ENCODE peak calls at places on chromosomes 4 and X, in five cellular contexts. X, V, J, P and C are unnamed samples.

GRCh38 chrX:38260231-38260630 is 39.6 kb upstream of the SRPX start:
- DNase-seq in P (no peak), V (peak), X (no peak), J (no peak), C (no peak)

GRCh38 chrX:119121341-119121740 is 6.3 kb downstream of the KIAA1210 start:
- DNase-seq in X (no peak), J (no peak), V (no peak), P (no peak), C (no peak)

GRCh38 chrX:97199501-97199900 is 315.8 kb downstream of the RPA4 start:
- DNase-seq in P (no peak), V (no peak), X (no peak), J (no peak), C (no peak)

GRCh38 chr4:13963601-13964000 is 336.1 kb upstream of the BOD1L1 start:
- DNase-seq in X (no peak), V (no peak), P (no peak), J (no peak), C (no peak)

GRCh38 chrX:155768036-155768769 is 112.9 kb upstream of the VAMP7 start:
- DNase-seq in J (no peak), X (no peak), P (no peak), V (no peak), C (peak)

GRCh38 chr4:85475631-85476233 is 782 bp downstream of the ARHGAP24 start:
- DNase-seq in X (no peak), V (no peak), J (peak), P (no peak), C (no peak)

GRCh38 chr4:47831026-47831689 is 6.7 kb downstream of the CORIN start:
- DNase-seq in P (no peak), V (no peak), X (no peak), J (no peak), C (no peak)

GRCh38 chr4:88706574-88706973 is 8.9 kb upstream of the NAP1L5 start:
- DNase-seq in J (no peak), P (no peak), V (peak), X (no peak), C (peak)

GRCh38 chrX:151722241-151722846 is 6.5 kb downstream of the FATE1 start:
- DNase-seq in J (peak), X (no peak), P (no peak), V (peak), C (no peak)

GRCh38 chr4:187504974-187505797 is 490.4 kb upstream of the ZFP42 start:
- DNase-seq in X (no peak), J (no peak), V (peak), P (no peak), C (no peak)

GRCh38 chrX:46554942-46555341 is 9.7 kb upstream of the ZNF674 start:
- DNase-seq in V (no peak), J (no peak), P (peak), X (no peak), C (no peak)

GRCh38 chr4:8393593-8394038 is 46.9 kb downstream of the ACOX3 start:
- DNase-seq in V (peak), P (no peak), J (peak), X (peak), C (peak)